ENCODE peak calls at places on chromosomes 6 and 20, in eight cellular contexts. M is Panc1, Z is HCT116, W is K562, X is HepG2, R is GM23338, J is GM12878, O is SK-N-SH. A is an unnamed sample. For H3K27me3, the result is how much of the 10 kb centered on the place peaks cover.

GRCh38 chr6:3522561-3523287 is 65.9 kb upstream of the SLC22A23 start:
- DNase-seq in M (no peak), Z (no peak), W (no peak), X (no peak), R (no peak), J (no peak), O (no peak), A (no peak)

GRCh38 chr6:139586273-139586672 is 211.8 kb upstream of the CITED2 start:
- DNase-seq in M (no peak), Z (no peak), W (no peak), X (no peak), R (no peak), J (no peak), O (no peak), A (no peak)

GRCh38 chr6:106186714-106187113 is 100.6 kb downstream of the PRDM1 start:
- DNase-seq in M (no peak), Z (no peak), W (no peak), X (no peak), R (no peak), J (no peak), O (no peak), A (no peak)

GRCh38 chr20:23442436-23442835 is 3.0 kb downstream of the CSTL1 start:
- DNase-seq in M (no peak), Z (no peak), W (no peak), X (no peak), R (no peak), J (no peak), O (no peak), A (no peak)

GRCh38 chr6:28402197-28402596 is 2.6 kb upstream of the ZSCAN12 start:
- DNase-seq in M (no peak), Z (no peak), W (no peak), X (no peak), R (no peak), J (no peak), O (no peak), A (no peak)

GRCh38 chr20:57995381-57995977 is 233.0 kb downstream of the ANKRD60 start:
- DNase-seq in M (no peak), Z (no peak), W (no peak), X (no peak), R (no peak), J (no peak), O (no peak), A (no peak)

GRCh38 chr6:104357928-104358327 is 501.8 kb downstream of the HACE1 start:
- DNase-seq in M (no peak), Z (no peak), W (no peak), X (no peak), R (no peak), J (no peak), O (no peak), A (no peak)

GRCh38 chr20:41425180-41425884 is 58.7 kb upstream of the EMILIN3 start:
- DNase-seq in M (no peak), Z (no peak), W (peak), X (peak), R (no peak), J (no peak), O (no peak), A (no peak)

GRCh38 chr6:166105341-166106075 is 62.1 kb downstream of the TBXT start:
- DNase-seq in M (no peak), Z (no peak), W (no peak), X (no peak), R (no peak), J (no peak), O (no peak), A (no peak)

GRCh38 chr6:160730911-160731310 is 28.9 kb downstream of the PLG start:
- DNase-seq in M (no peak), Z (no peak), W (peak), X (peak), R (peak), J (no peak), O (no peak), A (no peak)

GRCh38 chr20:49385471-49385870 is 97.0 kb downstream of the KCNB1 start:
- DNase-seq in M (no peak), Z (peak), W (peak), X (peak), R (peak), J (no peak), O (peak), A (peak)

GRCh38 chr20:1673424-1673823 is 15.8 kb upstream of the SIRPG start:
- DNase-seq in M (no peak), Z (no peak), W (no peak), X (no peak), R (no peak), J (no peak), O (no peak), A (no peak)

GRCh38 chr6:159695984-159696383 is 2.9 kb upstream of the SOD2 start:
- DNase-seq in M (no peak), Z (no peak), W (no peak), X (no peak), R (no peak), J (no peak), O (no peak), A (no peak)

GRCh38 chr6:14320342-14320741 is 202.8 kb downstream of the CD83 start:
- DNase-seq in M (no peak), Z (no peak), W (no peak), X (no peak), R (no peak), J (no peak), O (no peak), A (no peak)

GRCh38 chr20:26276811-26277210 is 580.2 kb upstream of the ZNF337 start:
- DNase-seq in M (no peak), Z (no peak), W (no peak), X (no peak), R (peak), J (no peak), O (peak), A (no peak)

GRCh38 chr6:158381214-158381613 is 68.9 kb downstream of the TULP4 start:
- DNase-seq in M (no peak), Z (no peak), W (no peak), X (no peak), R (no peak), J (no peak), O (no peak), A (no peak)

GRCh38 chr20:911882-912600 is 4.1 kb downstream of the ANGPT4 start:
- DNase-seq in M (no peak), Z (peak), W (no peak), X (no peak), R (peak), J (no peak), O (no peak), A (no peak)

GRCh38 chr20:59664389-59665055 is 60.2 kb downstream of the PHACTR3 start:
- DNase-seq in M (no peak), Z (no peak), W (no peak), X (no peak), R (no peak), J (no peak), O (no peak), A (no peak)

GRCh38 chr6:44234101-44235090 is 11.0 kb downstream of the SLC29A1 start:
- DNase-seq in M (no peak), Z (no peak), W (peak), X (peak), R (peak), J (no peak), O (peak), A (no peak)

GRCh38 chr6:97630592-97630991 is 347.6 kb upstream of the MMS22L start:
- DNase-seq in M (no peak), Z (no peak), W (no peak), X (no peak), R (no peak), J (no peak), O (no peak), A (no peak)

GRCh38 chr6:128981716-128982115 is 98.8 kb downstream of the LAMA2 start:
- DNase-seq in M (no peak), Z (no peak), W (no peak), X (no peak), R (no peak), J (no peak), O (no peak), A (no peak)

GRCh38 chr20:54027704-54028103 is 42.7 kb downstream of the BCAS1 start:
- DNase-seq in M (no peak), Z (no peak), W (no peak), X (no peak), R (no peak), J (no peak), O (no peak), A (no peak)

GRCh38 chr20:25057234-25058050 is 497 bp downstream of the ACSS1 start:
- DNase-seq in M (no peak), Z (no peak), W (peak), X (no peak), R (peak), J (no peak), O (peak), A (no peak)

GRCh38 chr6:141700836-141701235 is 431.9 kb upstream of the GJE1 start:
- DNase-seq in M (no peak), Z (no peak), W (no peak), X (no peak), R (no peak), J (no peak), O (no peak), A (no peak)

GRCh38 chr6:150301871-150302800 is 66.7 kb upstream of the IYD start:
- DNase-seq in M (peak), Z (peak), W (no peak), X (peak), R (no peak), J (no peak), O (no peak), A (no peak)

GRCh38 chr6:121549741-121550140 is 114.3 kb downstream of the GJA1 start:
- DNase-seq in M (no peak), Z (no peak), W (no peak), X (no peak), R (no peak), J (no peak), O (no peak), A (no peak)

GRCh38 chr6:74991573-74992332 is 214.1 kb downstream of the COL12A1 start:
- DNase-seq in M (no peak), Z (no peak), W (no peak), X (no peak), R (peak), J (no peak), O (no peak), A (no peak)

GRCh38 chr20:63346131-63347080 is 14.7 kb downstream of the CHRNA4 start:
- DNase-seq in M (no peak), Z (no peak), W (no peak), X (no peak), R (no peak), J (no peak), O (no peak), A (no peak)

GRCh38 chr6:165770430-165771082 is 107.5 kb upstream of the PDE10A start:
- DNase-seq in M (no peak), Z (no peak), W (no peak), X (no peak), R (peak), J (no peak), O (no peak), A (no peak)

GRCh38 chr6:158680441-158680840 is 30.6 kb downstream of the SYTL3 start:
- DNase-seq in M (no peak), Z (no peak), W (no peak), X (no peak), R (no peak), J (no peak), O (no peak), A (no peak)

GRCh38 chr6:41699063-41699462 is 36.3 kb downstream of the TFEB start:
- DNase-seq in M (no peak), Z (no peak), W (no peak), X (no peak), R (no peak), J (no peak), O (no peak), A (no peak)

GRCh38 chr20:2449386-2449785 is 21.2 kb downstream of the SNRPB start:
- DNase-seq in M (no peak), Z (no peak), W (no peak), X (no peak), R (no peak), J (no peak), O (no peak), A (no peak)

GRCh38 chr20:36969478-36970186 is 18.1 kb upstream of the SAMHD1 start:
- DNase-seq in M (no peak), Z (no peak), W (no peak), X (peak), R (no peak), J (no peak), O (no peak), A (no peak)

GRCh38 chr20:53707341-53708102 is 113.9 kb upstream of the ZNF217 start:
- DNase-seq in M (no peak), Z (no peak), W (no peak), X (no peak), R (peak), J (peak), O (no peak), A (no peak)

DNA sequence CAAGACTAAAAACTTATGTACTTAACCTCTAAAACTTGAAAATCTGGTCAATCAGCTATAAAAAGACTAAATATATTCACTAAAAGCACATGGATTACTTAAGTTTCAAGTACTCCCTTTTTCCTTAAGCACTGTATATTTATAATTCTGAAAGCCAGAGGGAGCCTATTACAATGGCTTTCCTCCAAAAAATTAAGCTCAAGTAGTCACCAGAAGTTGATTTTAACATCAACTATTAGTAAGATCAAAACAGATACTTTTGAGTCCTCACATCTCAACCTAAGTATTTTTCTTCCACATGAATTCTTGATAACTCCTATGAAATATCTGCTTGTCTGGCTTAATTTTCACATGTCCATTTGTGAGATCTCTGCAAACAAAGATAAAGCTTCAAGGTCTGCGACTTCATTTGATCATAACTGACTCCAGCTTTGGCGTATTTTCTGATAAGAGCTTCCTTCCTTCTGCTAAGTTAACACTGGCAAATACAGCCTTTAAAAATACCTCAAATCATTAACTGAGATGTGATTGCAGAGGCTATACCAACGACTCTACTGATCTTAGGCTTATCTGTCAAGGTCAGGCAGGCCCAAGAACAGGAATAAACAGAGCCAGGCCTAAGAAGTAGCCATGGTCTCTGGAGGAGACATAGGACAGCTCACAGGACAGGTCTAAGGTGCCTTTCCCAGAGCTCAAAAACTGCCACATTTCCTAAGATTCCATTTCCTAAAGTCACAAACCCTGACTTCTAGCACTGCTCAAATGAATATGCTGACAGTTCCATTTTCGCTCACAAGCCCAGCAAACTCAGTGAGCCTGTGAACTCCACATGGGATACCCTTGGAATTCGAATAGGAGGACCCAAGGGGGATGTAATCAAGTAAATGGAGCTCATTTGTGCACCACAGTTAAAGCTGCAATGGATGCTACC is 10.0 kb downstream of the SNX5 start:
- DNase-seq in M (no peak), Z (no peak), W (no peak), X (peak), R (peak), J (no peak), O (no peak), A (no peak)
- TF ChIP-seq REST in M (no peak), Z (no peak), W (peak), X (peak), R (no peak), J (no peak), O (no peak), A (no peak)

GRCh38 chr6:108157234-108157971 is 8.4 kb upstream of the NR2E1 start:
- DNase-seq in M (no peak), Z (no peak), W (no peak), X (no peak), R (peak), J (no peak), O (peak), A (no peak)
- H3K27me3 ChIP-seq in M (under half), Z (under half), W (under half), X (half or more), R (half or more), J (under half), O (half or more), A (half or more)

DNA sequence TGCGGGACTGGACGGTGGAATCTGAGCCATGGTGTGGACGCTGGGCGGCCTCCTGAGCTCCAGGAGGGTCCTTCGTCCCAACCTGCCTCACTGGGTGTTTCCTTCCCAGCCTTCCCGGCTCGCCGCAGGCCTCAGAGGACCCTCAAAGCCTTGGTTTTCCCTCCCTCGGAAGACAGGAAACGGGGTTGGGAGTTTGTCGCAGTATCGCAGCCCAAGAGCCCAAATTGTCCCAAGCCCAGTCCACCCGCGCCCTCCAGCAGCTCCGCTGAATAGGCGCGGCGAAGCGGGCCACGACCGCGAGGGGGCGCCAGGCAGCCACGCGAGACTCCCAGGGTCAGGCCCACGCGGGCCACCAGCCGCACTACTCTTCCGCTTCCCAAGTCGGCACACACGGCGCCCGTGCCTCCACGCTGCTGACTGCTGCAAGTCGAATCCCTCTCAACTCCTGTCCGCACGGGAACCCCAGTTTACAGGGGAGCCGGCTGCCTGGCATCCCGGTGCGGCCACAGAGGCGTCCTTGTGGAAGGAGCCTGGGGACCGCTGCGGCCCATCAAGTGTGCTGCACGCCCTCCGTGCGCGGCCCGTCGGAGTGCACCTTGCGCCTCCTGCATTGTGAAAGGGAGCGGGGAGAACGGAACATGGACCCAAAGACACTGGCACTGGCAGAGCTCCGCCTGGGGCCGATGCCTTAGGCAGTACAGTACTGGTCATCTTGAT is 40.4 kb upstream of the HMGA1 start:
- DNase-seq in M (peak), Z (peak), W (peak), X (no peak), R (peak), J (peak), O (peak), A (peak)
- TF ChIP-seq REST in M (peak), Z (no peak), W (no peak), X (no peak), R (no peak), J (no peak), O (no peak), A (peak)

GRCh38 chr20:61659652-61660346 is 405.9 kb downstream of the TAF4 start:
- DNase-seq in M (no peak), Z (no peak), W (no peak), X (no peak), R (no peak), J (no peak), O (no peak), A (no peak)

GRCh38 chr20:61662226-61662945 is 403.3 kb downstream of the TAF4 start:
- DNase-seq in M (no peak), Z (no peak), W (peak), X (no peak), R (peak), J (no peak), O (peak), A (no peak)

GRCh38 chr20:61661583-61661982 is 404.1 kb downstream of the TAF4 start:
- DNase-seq in M (no peak), Z (no peak), W (no peak), X (no peak), R (no peak), J (no peak), O (no peak), A (no peak)

GRCh38 chr20:61661025-61661424 is 404.7 kb downstream of the TAF4 start:
- DNase-seq in M (no peak), Z (no peak), W (no peak), X (no peak), R (no peak), J (no peak), O (no peak), A (no peak)

DNA sequence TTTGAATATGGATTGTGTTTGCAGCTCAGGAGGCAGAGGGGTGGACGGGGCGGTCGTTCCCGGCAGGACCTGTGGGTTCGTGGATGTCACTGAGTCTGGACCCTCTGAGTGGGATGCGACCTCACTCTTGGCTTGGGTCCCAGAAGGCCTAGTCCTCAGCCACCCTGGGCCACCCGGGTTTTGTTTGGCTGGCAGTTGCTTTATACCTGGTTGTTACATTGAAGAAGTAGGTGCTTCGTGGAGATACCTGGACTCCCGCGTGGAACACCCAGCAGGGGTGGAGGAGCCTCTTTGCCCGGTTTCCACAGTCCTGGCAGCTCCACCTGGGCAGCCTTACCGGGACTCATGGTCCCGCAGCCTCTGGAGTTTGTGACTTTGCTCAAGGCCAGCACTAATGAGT is 405.1 kb downstream of the TAF4 start:
- DNase-seq in M (no peak), Z (no peak), W (no peak), X (no peak), R (no peak), J (no peak), O (no peak), A (no peak)
- H3K27me3 ChIP-seq in M (under half), Z (under half), W (half or more), X (half or more), R (under half), J (under half), O (under half), A (under half)

GRCh38 chr6:25083784-25084507 is 148.2 kb upstream of the RIPOR2 start:
- DNase-seq in M (no peak), Z (no peak), W (no peak), X (peak), R (no peak), J (no peak), O (no peak), A (no peak)
- TF ChIP-seq REST in M (no peak), Z (no peak), W (no peak), X (peak), R (no peak), J (no peak), O (no peak), A (no peak)

DNA sequence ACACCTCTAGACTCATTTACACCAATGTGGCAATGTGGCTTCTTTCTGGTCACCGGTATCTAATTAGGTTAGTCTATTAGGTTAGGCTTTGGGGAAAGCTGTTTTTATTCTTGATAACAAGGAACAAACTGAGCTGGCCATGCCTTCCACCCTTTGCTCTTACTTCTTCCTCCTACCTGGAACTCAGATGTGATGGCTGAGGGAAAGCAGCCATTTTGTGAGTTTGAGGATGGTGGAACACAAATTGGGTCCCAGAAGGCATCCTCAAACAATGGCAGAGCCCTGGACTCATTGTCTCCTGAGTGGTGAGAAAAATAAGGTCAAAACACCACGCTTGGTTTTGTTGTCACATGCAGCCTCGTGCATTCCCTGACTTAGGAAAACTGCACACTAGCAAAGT is 7.7 kb downstream of the CDH4 start:
- DNase-seq in M (no peak), Z (no peak), W (no peak), X (no peak), R (no peak), J (no peak), O (no peak), A (no peak)
- H3K27me3 ChIP-seq in M (under half), Z (under half), W (under half), X (under half), R (under half), J (under half), O (under half), A (under half)

GRCh38 chr6:18368277-18369105 is 18.7 kb upstream of the RNF144B start:
- DNase-seq in M (no peak), Z (no peak), W (no peak), X (no peak), R (no peak), J (no peak), O (no peak), A (no peak)
- TF ChIP-seq REST in M (no peak), Z (no peak), W (no peak), X (no peak), R (no peak), J (no peak), O (no peak), A (no peak)